ENCODE peak calls at places on chromosome 2, in ten cellular contexts. Z is MV-4-11; H is A549; B is NCI-H1092 treated with DMSO at 0.1 percent for 48 hours; F is activated T-cell treated with anti-CD3 and anti-CD28 coated beads, Interleukin-2, amount 50 U/mL, for 4 hours; X is NCI-H774; E is stimulated activated CD4-positive, alpha-beta T cell treated with anti-CD3 and anti-CD28 coated beads, Interleukin-4, amount 100 ng/mL, for 4 hours; V is T-cell; Q is stomach; D is HCT116. G is an unnamed sample.

GRCh38 chr2:227146456-227146855 is 17.5 kb downstream of the COL4A4 start:
- DNase-seq in Z (no peak), H (no peak), B (no peak), F (no peak), X (no peak), E (no peak), V (no peak), Q (no peak), D (no peak), G (no peak)

GRCh38 chr2:113277474-113278072 is 1.1 kb downstream of the PAX8 start:
- DNase-seq in Z (no peak), H (no peak), B (no peak), F (no peak), X (no peak), E (no peak), V (no peak), Q (no peak), D (no peak), G (no peak)

GRCh38 chr2:45299361-45299760 is 290.1 kb upstream of the SIX2 start:
- DNase-seq in Z (no peak), H (no peak), B (no peak), F (no peak), X (no peak), E (no peak), V (no peak), Q (no peak), D (no peak), G (no peak)

GRCh38 chr2:238169708-238170251 is 11.0 kb downstream of the ERFE start:
- DNase-seq in Z (peak), H (peak), B (no peak), F (no peak), X (no peak), E (no peak), V (no peak), Q (no peak), D (no peak), G (no peak)

GRCh38 chr2:61328707-61329251 is 142.1 kb downstream of the USP34 start:
- DNase-seq in Z (peak), H (peak), B (no peak), F (no peak), X (peak), E (no peak), V (no peak), Q (no peak), D (peak), G (no peak)

GRCh38 chr2:142131016-142131714 is at the start of gene LRP1B:
- DNase-seq in Z (no peak), H (no peak), B (peak), F (no peak), X (no peak), E (no peak), V (no peak), Q (no peak), D (no peak), G (no peak)

GRCh38 chr2:28365158-28365557 is 27.5 kb upstream of the FOSL2 start:
- DNase-seq in Z (no peak), H (no peak), B (no peak), F (no peak), X (no peak), E (no peak), V (no peak), Q (no peak), D (no peak), G (no peak)

GRCh38 chr2:133026536-133027177 is 356.7 kb upstream of the LYPD1 start:
- DNase-seq in Z (no peak), H (no peak), B (no peak), F (no peak), X (no peak), E (no peak), V (no peak), Q (no peak), D (no peak), G (no peak)

GRCh38 chr2:134659724-134660123 is 59.1 kb downstream of the TMEM163 start:
- DNase-seq in Z (no peak), H (no peak), B (no peak), F (no peak), X (no peak), E (no peak), V (no peak), Q (no peak), D (no peak), G (no peak)

GRCh38 chr2:179974743-179975142 is 32.4 kb downstream of the CWC22 start:
- DNase-seq in Z (no peak), H (no peak), B (no peak), F (no peak), X (no peak), E (no peak), V (no peak), Q (no peak), D (no peak), G (no peak)

GRCh38 chr2:43225788-43226557 is 433 bp downstream of the ZFP36L2 start:
- DNase-seq in Z (peak), H (peak), B (peak), F (peak), X (peak), E (peak), V (peak), Q (no peak), D (no peak), G (peak)

GRCh38 chr2:189305291-189305943 is 125.9 kb upstream of the COL5A2 start:
- DNase-seq in Z (no peak), H (peak), B (no peak), F (no peak), X (no peak), E (no peak), V (no peak), Q (no peak), D (no peak), G (no peak)

GRCh38 chr2:17227856-17228255 is 290.4 kb downstream of the RAD51AP2 start:
- DNase-seq in Z (no peak), H (no peak), B (no peak), F (no peak), X (no peak), E (no peak), V (no peak), Q (no peak), D (no peak), G (no peak)